ENCODE peak calls at places on chromosomes 1 and 21, in four cellular contexts. Q, E, O and A are unnamed samples.

GRCh38 chr1:155648207-155649147 is 38.5 kb downstream of the MSTO1 start:
- DNase-seq in Q (no peak), O (no peak), E (peak), A (peak)

GRCh38 chr1:173473599-173474011 is 3.5 kb upstream of the PRDX6 start:
- DNase-seq in E (peak), Q (no peak), O (no peak), A (no peak)

GRCh38 chr1:196317535-196318522 is 290.4 kb downstream of the KCNT2 start:
- DNase-seq in O (no peak), Q (peak), E (peak), A (peak)

GRCh38 chr1:85862456-85862855 is 154.2 kb upstream of the ZNHIT6 start:
- DNase-seq in Q (no peak), E (no peak), O (no peak), A (no peak)

GRCh38 chr21:45309069-45309521 is 21.4 kb upstream of the POFUT2 start:
- DNase-seq in O (no peak), Q (peak), E (no peak), A (no peak)

GRCh38 chr1:91883470-91883869 is 2.5 kb downstream of the TGFBR3 start:
- DNase-seq in Q (no peak), O (peak), E (peak), A (no peak)

GRCh38 chr1:198523183-198523942 is 17.1 kb downstream of the ATP6V1G3 start:
- DNase-seq in E (no peak), Q (no peak), O (no peak), A (no peak)

GRCh38 chr1:85576256-85576641 is 4.3 kb upstream of the CCN1 start:
- DNase-seq in E (no peak), O (no peak), Q (no peak), A (no peak)

GRCh38 chr1:11650331-11650991 is 3.8 kb downstream of the FBXO2 start:
- DNase-seq in Q (peak), E (no peak), O (peak), A (peak)

GRCh38 chr1:230577537-230577936 is 64.7 kb upstream of the COG2 start:
- DNase-seq in E (no peak), Q (no peak), O (no peak), A (no peak)

GRCh38 chr1:29303201-29304024 is 67.1 kb downstream of the PTPRU start:
- DNase-seq in Q (peak), E (no peak), O (no peak), A (no peak)

GRCh38 chr1:173861731-173862145 is 6.1 kb downstream of the GAS5 start:
- DNase-seq in E (no peak), O (no peak), Q (no peak), A (no peak)

GRCh38 chr1:243273945-243274344 is 18.1 kb downstream of the SDCCAG8 start:
- DNase-seq in E (no peak), Q (no peak), O (no peak), A (no peak)

GRCh38 chr1:36008546-36009197 is 75.2 kb upstream of the TEKT2 start:
- DNase-seq in Q (no peak), O (no peak), E (peak), A (no peak)

GRCh38 chr1:246012271-246012854 is 494.7 kb downstream of the SMYD3 start:
- DNase-seq in E (peak), O (peak), Q (no peak), A (no peak)

GRCh38 chr1:36199934-36200741 is 24.1 kb upstream of the THRAP3 start:
- DNase-seq in Q (no peak), O (no peak), E (no peak), A (no peak)

GRCh38 chr1:92543131-92544055 is 56.7 kb upstream of the GFI1 start:
- DNase-seq in O (no peak), Q (no peak), E (no peak), A (no peak)

GRCh38 chr21:16419188-16419874 is 689.5 kb downstream of the USP25 start:
- DNase-seq in E (no peak), O (no peak), Q (peak), A (peak)

GRCh38 chr1:160548960-160549664 is 26.1 kb upstream of the SLAMF6 start:
- DNase-seq in O (no peak), Q (no peak), E (no peak), A (no peak)

GRCh38 chr1:160548183-160548582 is 25.1 kb upstream of the SLAMF6 start:
- DNase-seq in O (peak), Q (no peak), E (no peak), A (no peak)

GRCh38 chr1:160549665-160550006 is 26.6 kb upstream of the SLAMF6 start:
- DNase-seq in Q (no peak), O (no peak), E (no peak), A (no peak)

GRCh38 chr1:160552425-160552824 is 26.9 kb downstream of the CD84 start:
- DNase-seq in E (no peak), O (no peak), Q (no peak), A (no peak)

DNA sequence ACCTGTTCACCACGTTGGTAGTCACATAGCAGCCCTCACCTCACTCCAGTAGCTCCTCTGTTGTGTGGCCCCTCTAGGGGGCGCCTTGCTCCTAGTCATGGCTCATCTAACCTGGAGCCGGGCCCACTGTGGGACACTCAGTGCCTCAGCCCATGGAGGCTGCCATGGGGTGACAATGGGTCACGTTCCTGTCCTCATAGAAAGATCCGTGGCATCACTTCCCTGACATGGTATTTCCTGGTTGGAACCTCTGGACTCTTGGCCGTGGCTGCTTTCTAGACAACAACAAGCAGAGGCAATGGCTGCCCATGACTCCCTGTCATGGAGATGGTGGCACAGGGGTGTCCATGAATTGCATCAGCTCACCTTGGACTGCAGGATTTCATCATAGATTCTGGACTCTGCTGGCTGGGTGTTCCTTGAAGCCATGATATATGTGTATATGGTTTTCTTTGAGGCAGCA is 27.5 kb upstream of the SLAMF6 start:
- DNase-seq in E (no peak), O (no peak), Q (no peak), A (no peak)
- TF ChIP-seq CTCF in E (no peak), O (peak), Q (no peak), A (no peak)

GRCh38 chr21:26170471-26171309 is at the start of gene APP:
- DNase-seq in Q (peak), E (peak), O (peak), A (no peak)

GRCh38 chr21:26167593-26167992 is 3.0 kb downstream of the APP start:
- DNase-seq in Q (no peak), O (no peak), E (no peak), A (no peak)

GRCh38 chr21:26171310-26172100 is 935 bp upstream of the APP start:
- DNase-seq in E (no peak), Q (peak), O (no peak), A (no peak)

GRCh38 chr21:26169611-26170470 is 729 bp downstream of the APP start:
- DNase-seq in O (peak), Q (peak), E (peak), A (no peak)

GRCh38 chr21:26169061-26169610 is 1.4 kb downstream of the APP start:
- DNase-seq in O (peak), E (peak), Q (peak), A (no peak)
- TF ChIP-seq CTCF in O (peak), E (peak), Q (peak), A (peak)

DNA sequence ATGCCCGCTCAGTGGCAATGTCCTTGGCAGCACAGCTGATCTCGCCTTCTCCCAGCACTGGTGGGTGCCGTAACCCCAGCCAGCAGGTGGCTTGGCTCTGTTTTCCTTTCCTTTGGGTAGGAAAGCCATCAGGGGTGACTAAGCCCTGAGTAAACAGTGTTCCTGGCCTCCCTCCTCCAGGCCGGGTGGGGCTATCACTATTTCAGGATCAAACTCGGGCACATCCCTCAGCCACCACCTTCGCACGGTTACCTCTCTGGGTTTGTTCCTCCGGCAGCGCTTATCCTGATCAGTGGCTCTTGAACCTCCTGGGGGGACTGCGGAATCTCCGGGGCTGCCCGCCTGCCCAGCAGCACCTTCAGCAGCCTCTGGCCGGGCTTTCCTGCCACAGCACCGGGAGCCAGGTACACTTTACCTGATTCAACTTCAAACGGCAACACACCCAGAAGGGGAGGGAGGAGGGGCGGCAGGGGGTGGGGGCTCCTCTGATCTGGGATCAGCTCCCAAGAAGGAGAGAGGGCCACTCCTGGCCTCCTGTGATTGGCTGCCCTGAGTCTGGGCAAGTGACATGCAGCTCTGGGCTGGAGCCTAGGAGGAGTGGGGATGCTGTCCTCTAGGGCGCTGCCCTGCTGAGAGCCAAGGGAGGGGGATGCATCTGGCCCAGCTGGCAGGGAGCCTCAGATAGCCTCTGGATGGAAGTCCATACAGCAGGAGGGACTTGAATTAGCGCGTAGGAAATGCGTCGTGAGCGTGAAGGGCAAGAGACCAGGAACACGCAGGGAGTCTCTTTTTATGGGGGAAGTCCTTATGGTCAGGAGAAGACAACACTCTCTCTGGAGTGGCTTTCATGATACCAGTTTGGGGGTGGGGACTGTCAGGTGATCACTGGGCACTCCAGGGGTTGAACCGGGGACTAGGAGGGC is at the start of gene ASCL5:
- DNase-seq in Q (no peak), E (peak), O (no peak), A (no peak)
- TF ChIP-seq CTCF in Q (no peak), E (no peak), O (no peak), A (no peak)

GRCh38 chr1:56135069-56135863 is 444.1 kb downstream of the PLPP3 start:
- DNase-seq in Q (no peak), O (peak), E (no peak), A (no peak)
- TF ChIP-seq CTCF in Q (no peak), O (no peak), E (no peak), A (no peak)

GRCh38 chr1:200998323-200998722 is 25.2 kb downstream of the KIF21B start:
- DNase-seq in Q (no peak), O (no peak), E (no peak), A (no peak)
- TF ChIP-seq CTCF in Q (no peak), O (no peak), E (no peak), A (no peak)

GRCh38 chr1:6602669-6603423 is at the start of gene KLHL21:
- DNase-seq in E (peak), Q (peak), O (peak), A (peak)

GRCh38 chr1:6603424-6603850 is 768 bp upstream of the KLHL21 start:
- DNase-seq in O (peak), Q (peak), E (no peak), A (no peak)

GRCh38 chr1:6600410-6601048 is 2.1 kb downstream of the KLHL21 start:
- DNase-seq in Q (no peak), E (no peak), O (no peak), A (no peak)

GRCh38 chr1:6601049-6601864 is 1.4 kb downstream of the KLHL21 start:
- DNase-seq in Q (no peak), E (peak), O (peak), A (peak)

GRCh38 chr1:6601865-6602668 is 602 bp downstream of the KLHL21 start:
- DNase-seq in E (no peak), Q (no peak), O (peak), A (no peak)
- TF ChIP-seq CTCF in E (no peak), Q (no peak), O (no peak), A (no peak)

GRCh38 chr1:66084442-66084841 is 291.7 kb downstream of the PDE4B start:
- DNase-seq in Q (no peak), O (no peak), E (no peak), A (no peak)
- TF ChIP-seq CTCF in Q (no peak), O (no peak), E (no peak), A (no peak)

DNA sequence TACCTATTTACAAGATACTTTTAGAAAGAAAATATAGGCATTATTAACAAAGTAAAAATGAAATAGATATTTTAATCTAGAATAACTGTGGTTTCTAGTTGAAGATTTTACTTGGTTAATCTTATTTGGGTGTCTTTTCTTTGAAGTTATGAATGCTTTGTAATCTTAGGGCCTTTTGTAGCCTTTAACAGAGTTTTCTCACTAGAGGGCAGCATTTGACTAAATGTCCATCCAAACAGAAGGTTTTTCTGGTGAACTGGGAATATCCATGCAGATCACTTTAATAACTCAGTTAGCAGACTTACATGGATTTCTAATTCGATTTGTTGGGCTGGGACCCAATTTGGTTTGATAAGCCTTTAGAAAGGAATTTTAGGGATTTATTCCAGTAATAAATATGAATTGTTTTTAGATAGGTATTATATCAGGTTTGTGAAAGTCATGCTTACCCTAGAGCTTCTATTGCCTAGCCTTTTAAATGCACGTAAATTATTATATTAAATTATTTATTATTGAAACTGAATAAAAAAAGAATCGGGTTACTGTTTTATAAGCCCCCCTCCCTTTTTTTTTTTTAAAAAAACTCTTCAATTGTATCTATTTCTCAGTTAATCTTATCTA is 119.7 kb downstream of the ZNF326 start:
- DNase-seq in E (peak), O (peak), Q (no peak), A (peak)
- TF ChIP-seq CTCF in E (peak), O (peak), Q (peak), A (peak)